ENCODE peak calls at places on chromosomes 4 and X, in nine cellular contexts. One of them, this sample, is unnamed.

GRCh38 chr4:133776503-133776902 is 425.1 kb downstream of the PABPC4L start:
- DNase-seq in psoas muscle: no peak
- DNase-seq in germinal center: no peak
- DNase-seq in GM20000: no peak
- DNase-seq in right lobe of liver: no peak
- DNase-seq in neural crest cell: no peak
- DNase-seq in Right ventricle myocardium superior: no peak
- DNase-seq in EH: no peak
- DNase-seq in activated naive CD4-positive, alpha-beta T cell treated with Interleukin-2 at 50 U/mL for 16 hours: no peak
- DNase-seq in this sample: no peak

GRCh38 chrX:45295587-45295986 is 94.9 kb upstream of the DIPK2B start:
- DNase-seq in psoas muscle: no peak
- DNase-seq in germinal center: no peak
- DNase-seq in GM20000: no peak
- DNase-seq in right lobe of liver: no peak
- DNase-seq in neural crest cell: no peak
- DNase-seq in Right ventricle myocardium superior: no peak
- DNase-seq in EH: peak
- DNase-seq in activated naive CD4-positive, alpha-beta T cell treated with Interleukin-2 at 50 U/mL for 16 hours: no peak
- DNase-seq in this sample: no peak

GRCh38 chrX:100874240-100874798 is at the start of gene NOX1:
- DNase-seq in psoas muscle: no peak
- DNase-seq in germinal center: no peak
- DNase-seq in GM20000: no peak
- DNase-seq in right lobe of liver: no peak
- DNase-seq in neural crest cell: no peak
- DNase-seq in Right ventricle myocardium superior: no peak
- DNase-seq in EH: no peak
- DNase-seq in activated naive CD4-positive, alpha-beta T cell treated with Interleukin-2 at 50 U/mL for 16 hours: no peak
- DNase-seq in this sample: no peak

GRCh38 chr4:8916914-8917305 is 45.3 kb upstream of the HMX1 start:
- DNase-seq in psoas muscle: no peak
- DNase-seq in germinal center: no peak
- DNase-seq in GM20000: no peak
- DNase-seq in right lobe of liver: no peak
- DNase-seq in neural crest cell: no peak
- DNase-seq in Right ventricle myocardium superior: no peak
- DNase-seq in EH: no peak
- DNase-seq in activated naive CD4-positive, alpha-beta T cell treated with Interleukin-2 at 50 U/mL for 16 hours: no peak
- DNase-seq in this sample: no peak

GRCh38 chr4:8290701-8290970 is 21.1 kb downstream of the HTRA3 start:
- DNase-seq in psoas muscle: no peak
- DNase-seq in germinal center: no peak
- DNase-seq in GM20000: no peak
- DNase-seq in right lobe of liver: peak
- DNase-seq in neural crest cell: no peak
- DNase-seq in Right ventricle myocardium superior: peak
- DNase-seq in EH: no peak
- DNase-seq in activated naive CD4-positive, alpha-beta T cell treated with Interleukin-2 at 50 U/mL for 16 hours: no peak
- DNase-seq in this sample: peak

GRCh38 chr4:16858275-16858752 is 40.1 kb downstream of the LDB2 start:
- DNase-seq in psoas muscle: no peak
- DNase-seq in germinal center: no peak
- DNase-seq in GM20000: no peak
- DNase-seq in right lobe of liver: no peak
- DNase-seq in neural crest cell: no peak
- DNase-seq in Right ventricle myocardium superior: no peak
- DNase-seq in EH: peak
- DNase-seq in activated naive CD4-positive, alpha-beta T cell treated with Interleukin-2 at 50 U/mL for 16 hours: no peak
- DNase-seq in this sample: no peak

GRCh38 chr4:8744083-8744805 is 127.4 kb downstream of the HMX1 start:
- DNase-seq in psoas muscle: no peak
- DNase-seq in germinal center: no peak
- DNase-seq in GM20000: no peak
- DNase-seq in right lobe of liver: peak
- DNase-seq in neural crest cell: no peak
- DNase-seq in Right ventricle myocardium superior: no peak
- DNase-seq in EH: no peak
- DNase-seq in activated naive CD4-positive, alpha-beta T cell treated with Interleukin-2 at 50 U/mL for 16 hours: no peak
- DNase-seq in this sample: peak

GRCh38 chrX:1581132-1581531 is 10.3 kb upstream of the AKAP17A start:
- DNase-seq in psoas muscle: no peak
- DNase-seq in germinal center: peak
- DNase-seq in GM20000: peak
- DNase-seq in right lobe of liver: no peak
- DNase-seq in neural crest cell: peak
- DNase-seq in Right ventricle myocardium superior: no peak
- DNase-seq in EH: peak
- DNase-seq in activated naive CD4-positive, alpha-beta T cell treated with Interleukin-2 at 50 U/mL for 16 hours: peak
- DNase-seq in this sample: peak

GRCh38 chrX:153648358-153649177 is 1.6 kb downstream of the DUSP9 start:
- DNase-seq in psoas muscle: no peak
- DNase-seq in germinal center: no peak
- DNase-seq in GM20000: peak
- DNase-seq in right lobe of liver: no peak
- DNase-seq in neural crest cell: no peak
- DNase-seq in Right ventricle myocardium superior: no peak
- DNase-seq in EH: no peak
- DNase-seq in activated naive CD4-positive, alpha-beta T cell treated with Interleukin-2 at 50 U/mL for 16 hours: no peak
- DNase-seq in this sample: peak

GRCh38 chrX:40420899-40421729 is 159.7 kb upstream of the ATP6AP2 start:
- DNase-seq in psoas muscle: no peak
- DNase-seq in germinal center: no peak
- DNase-seq in GM20000: no peak
- DNase-seq in right lobe of liver: no peak
- DNase-seq in neural crest cell: no peak
- DNase-seq in Right ventricle myocardium superior: peak
- DNase-seq in EH: no peak
- DNase-seq in activated naive CD4-positive, alpha-beta T cell treated with Interleukin-2 at 50 U/mL for 16 hours: no peak
- DNase-seq in this sample: no peak

GRCh38 chr4:140046573-140046972 is 107.4 kb downstream of the MAML3 start:
- DNase-seq in psoas muscle: no peak
- DNase-seq in germinal center: no peak
- DNase-seq in GM20000: no peak
- DNase-seq in right lobe of liver: no peak
- DNase-seq in neural crest cell: no peak
- DNase-seq in Right ventricle myocardium superior: no peak
- DNase-seq in EH: no peak
- DNase-seq in activated naive CD4-positive, alpha-beta T cell treated with Interleukin-2 at 50 U/mL for 16 hours: no peak
- DNase-seq in this sample: no peak

GRCh38 chrX:110042521-110042920 is 39.6 kb downstream of the TMEM164 start:
- DNase-seq in psoas muscle: no peak
- DNase-seq in germinal center: no peak
- DNase-seq in GM20000: no peak
- DNase-seq in right lobe of liver: no peak
- DNase-seq in neural crest cell: no peak
- DNase-seq in Right ventricle myocardium superior: no peak
- DNase-seq in EH: peak
- DNase-seq in activated naive CD4-positive, alpha-beta T cell treated with Interleukin-2 at 50 U/mL for 16 hours: no peak
- DNase-seq in this sample: no peak

GRCh38 chr4:112765317-112765989 is 128.5 kb downstream of the LARP7 start:
- DNase-seq in psoas muscle: no peak
- DNase-seq in germinal center: peak
- DNase-seq in GM20000: peak
- DNase-seq in right lobe of liver: no peak
- DNase-seq in neural crest cell: no peak
- DNase-seq in Right ventricle myocardium superior: no peak
- DNase-seq in EH: peak
- DNase-seq in activated naive CD4-positive, alpha-beta T cell treated with Interleukin-2 at 50 U/mL for 16 hours: no peak
- DNase-seq in this sample: no peak

GRCh38 chr4:53039741-53040458 is 177.8 kb downstream of the RASL11B start:
- DNase-seq in psoas muscle: no peak
- DNase-seq in germinal center: no peak
- DNase-seq in GM20000: no peak
- DNase-seq in right lobe of liver: no peak
- DNase-seq in neural crest cell: no peak
- DNase-seq in Right ventricle myocardium superior: no peak
- DNase-seq in EH: no peak
- DNase-seq in activated naive CD4-positive, alpha-beta T cell treated with Interleukin-2 at 50 U/mL for 16 hours: no peak
- DNase-seq in this sample: no peak

GRCh38 chr4:165328708-165329107 is 1.2 kb downstream of the MSMO1 start:
- DNase-seq in psoas muscle: no peak
- DNase-seq in germinal center: no peak
- DNase-seq in GM20000: no peak
- DNase-seq in right lobe of liver: no peak
- DNase-seq in neural crest cell: no peak
- DNase-seq in Right ventricle myocardium superior: no peak
- DNase-seq in EH: no peak
- DNase-seq in activated naive CD4-positive, alpha-beta T cell treated with Interleukin-2 at 50 U/mL for 16 hours: no peak
- DNase-seq in this sample: no peak

GRCh38 chr4:109111031-109111430 is 191.4 kb downstream of the COL25A1 start:
- DNase-seq in psoas muscle: no peak
- DNase-seq in germinal center: no peak
- DNase-seq in GM20000: no peak
- DNase-seq in right lobe of liver: no peak
- DNase-seq in neural crest cell: no peak
- DNase-seq in Right ventricle myocardium superior: no peak
- DNase-seq in EH: peak
- DNase-seq in activated naive CD4-positive, alpha-beta T cell treated with Interleukin-2 at 50 U/mL for 16 hours: no peak
- DNase-seq in this sample: no peak

GRCh38 chr4:4387531-4388311 is 819 bp downstream of the NSG1 start:
- DNase-seq in psoas muscle: no peak
- DNase-seq in germinal center: no peak
- DNase-seq in GM20000: no peak
- DNase-seq in right lobe of liver: peak
- DNase-seq in neural crest cell: no peak
- DNase-seq in Right ventricle myocardium superior: no peak
- DNase-seq in EH: no peak
- DNase-seq in activated naive CD4-positive, alpha-beta T cell treated with Interleukin-2 at 50 U/mL for 16 hours: peak
- DNase-seq in this sample: peak

This sample was measured in posterior vena cava.